ENCODE peak calls at places on chromosome 7, in five cellular contexts. M is GM23248, N is neural progenitor cell, W is hepatocyte, L is astrocyte. Z is an unnamed sample.

GRCh38 chr7:38795596-38795995 is 113.4 kb downstream of the VPS41 start:
- DNase-seq in N (no peak), M (peak), W (no peak), L (no peak), Z (no peak)

GRCh38 chr7:75889826-75890225 is 11.0 kb downstream of the RHBDD2 start:
- DNase-seq in M (peak), W (no peak), L (peak), N (no peak), Z (peak)

GRCh38 chr7:103532955-103533354 is 86.9 kb upstream of the SLC26A5 start:
- DNase-seq in N (no peak), M (no peak), L (no peak), W (no peak), Z (no peak)

GRCh38 chr7:107995184-107996071 is 7.5 kb downstream of the LAMB1 start:
- DNase-seq in W (peak), N (peak), L (peak), M (peak), Z (peak)

GRCh38 chr7:147400221-147400689 is 1190.3 kb upstream of the C7orf33 start:
- DNase-seq in N (no peak), L (peak), M (peak), W (no peak), Z (no peak)

GRCh38 chr7:31056775-31057346 is 4.8 kb downstream of the ADCYAP1R1 start:
- DNase-seq in W (no peak), M (no peak), L (no peak), N (no peak), Z (no peak)

GRCh38 chr7:151847681-151848081 is 29.2 kb downstream of the PRKAG2 start:
- DNase-seq in N (no peak), M (peak), L (peak), W (no peak), Z (no peak)

GRCh38 chr7:140165422-140165821 is 11.4 kb downstream of the KDM7A start:
- DNase-seq in M (peak), W (no peak), N (no peak), L (peak), Z (no peak)

GRCh38 chr7:85483205-85483604 is 296.3 kb upstream of the SEMA3D start:
- DNase-seq in N (no peak), M (peak), W (no peak), L (peak), Z (no peak)

GRCh38 chr7:32586291-32587221 is 91.3 kb downstream of the AVL9 start:
- DNase-seq in N (no peak), W (no peak), L (peak), M (peak), Z (no peak)

GRCh38 chr7:86942081-86942480 is 117.4 kb downstream of the ELAPOR2 start:
- DNase-seq in W (no peak), L (no peak), M (no peak), N (peak), Z (no peak)

GRCh38 chr7:31114593-31115343 is 62.7 kb downstream of the ADCYAP1R1 start:
- DNase-seq in L (peak), W (peak), N (peak), M (peak), Z (no peak)

GRCh38 chr7:138176060-138176459 is 99.8 kb downstream of the AKR1D1 start:
- DNase-seq in W (no peak), N (no peak), L (no peak), M (no peak), Z (no peak)

GRCh38 chr7:110131344-110131743 is 959.6 kb upstream of the LRRN3 start:
- DNase-seq in N (no peak), M (no peak), L (no peak), W (no peak), Z (no peak)

GRCh38 chr7:121081327-121081936 is 92.9 kb downstream of the CPED1 start:
- DNase-seq in W (peak), L (peak), N (peak), M (peak), Z (peak)

GRCh38 chr7:45447296-45447695 is 126.9 kb upstream of the ADCY1 start:
- DNase-seq in M (no peak), W (no peak), L (no peak), N (no peak), Z (no peak)

GRCh38 chr7:132735476-132735875 is 159.2 kb upstream of the PLXNA4 start:
- DNase-seq in M (no peak), L (no peak), N (no peak), W (no peak), Z (no peak)

GRCh38 chr7:132738254-132738653 is 162.0 kb upstream of the PLXNA4 start:
- DNase-seq in M (peak), L (peak), N (no peak), W (no peak), Z (peak)

GRCh38 chr7:132740176-132740575 is 163.9 kb upstream of the PLXNA4 start:
- DNase-seq in N (no peak), M (no peak), W (no peak), L (no peak), Z (no peak)

GRCh38 chr7:132742152-132742551 is 165.9 kb upstream of the PLXNA4 start:
- DNase-seq in L (peak), M (peak), W (no peak), N (no peak), Z (no peak)

DNA sequence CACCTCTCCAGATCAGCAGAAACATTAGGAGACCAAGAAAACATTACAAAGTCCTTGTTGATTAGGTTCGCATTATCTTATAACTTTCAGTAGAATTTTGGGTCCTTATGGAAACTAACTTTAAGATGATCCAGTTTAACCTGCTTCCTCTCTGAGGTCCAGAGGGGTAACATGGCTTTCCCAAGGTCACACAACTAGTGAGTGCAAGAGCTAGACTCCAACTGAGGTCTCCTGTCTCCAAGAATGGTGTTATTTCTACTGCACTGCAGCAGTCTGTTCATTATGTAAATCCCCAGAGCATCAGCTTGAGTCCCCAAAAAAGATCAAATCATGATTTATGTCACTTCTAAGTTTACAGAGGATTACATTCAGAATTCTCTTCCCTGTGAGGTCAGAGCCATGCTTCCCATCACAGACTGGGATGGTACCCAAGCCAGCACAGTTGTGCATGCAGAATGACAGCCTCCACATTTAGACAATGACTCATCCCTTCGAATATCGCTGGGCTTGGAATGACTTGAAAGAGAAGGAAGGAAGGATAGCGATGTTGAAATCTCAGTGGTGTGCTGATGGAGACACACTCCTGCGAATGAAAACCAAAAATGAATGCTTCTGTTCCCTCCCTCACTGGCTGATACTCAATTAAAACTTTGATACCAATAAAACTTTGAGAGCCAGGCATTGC is 163.1 kb upstream of the PLXNA4 start:
- DNase-seq in W (peak), M (peak), N (no peak), L (peak), Z (no peak)
- TF ChIP-seq EZH2 in W (no peak), M (no peak), N (no peak), L (no peak), Z (no peak)

DNA sequence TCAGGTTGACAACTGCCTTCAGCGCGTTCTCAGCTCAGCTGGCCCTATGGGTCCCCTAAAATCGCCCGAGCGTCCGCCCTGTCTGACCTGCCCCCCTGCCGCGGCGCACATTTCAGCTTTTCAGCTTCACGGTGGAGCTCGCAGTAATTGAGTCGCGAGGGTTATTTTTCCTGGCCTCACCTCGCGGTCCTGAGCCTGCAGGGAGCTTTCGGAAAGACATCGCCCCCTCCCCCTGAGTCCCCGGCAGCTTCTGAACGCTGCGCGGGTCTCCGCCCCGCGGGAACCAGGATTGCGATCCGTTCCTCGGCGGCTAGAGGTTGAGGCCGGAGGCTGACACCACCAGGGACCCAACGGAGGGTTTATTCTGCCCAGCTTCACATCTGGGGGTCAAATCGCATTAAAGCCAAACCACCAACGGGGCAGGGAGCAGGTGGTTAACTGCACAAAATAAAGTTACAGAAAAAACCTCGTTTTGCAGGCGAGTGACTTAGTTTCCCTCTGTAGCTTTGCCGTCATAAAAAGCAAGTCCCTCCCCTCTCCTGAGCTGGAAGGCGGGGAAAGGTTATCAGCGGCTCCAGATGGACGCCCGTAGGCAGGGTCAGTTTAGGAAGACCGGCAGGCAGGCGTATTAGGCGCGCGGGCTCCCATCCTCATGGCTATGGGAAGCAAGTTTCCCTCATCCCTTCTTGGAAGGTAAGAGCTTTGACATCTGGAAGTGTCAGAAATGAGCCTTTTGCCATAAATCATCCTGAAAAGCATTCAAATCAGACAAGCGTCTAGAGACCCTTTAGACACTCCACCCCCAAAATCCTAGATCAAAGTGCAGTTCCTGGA is 10.9 kb downstream of the TWIST1 start:
- DNase-seq in L (no peak), W (no peak), M (peak), N (peak), Z (no peak)
- TF ChIP-seq EZH2 in L (peak), W (peak), M (no peak), N (peak), Z (no peak)

DNA sequence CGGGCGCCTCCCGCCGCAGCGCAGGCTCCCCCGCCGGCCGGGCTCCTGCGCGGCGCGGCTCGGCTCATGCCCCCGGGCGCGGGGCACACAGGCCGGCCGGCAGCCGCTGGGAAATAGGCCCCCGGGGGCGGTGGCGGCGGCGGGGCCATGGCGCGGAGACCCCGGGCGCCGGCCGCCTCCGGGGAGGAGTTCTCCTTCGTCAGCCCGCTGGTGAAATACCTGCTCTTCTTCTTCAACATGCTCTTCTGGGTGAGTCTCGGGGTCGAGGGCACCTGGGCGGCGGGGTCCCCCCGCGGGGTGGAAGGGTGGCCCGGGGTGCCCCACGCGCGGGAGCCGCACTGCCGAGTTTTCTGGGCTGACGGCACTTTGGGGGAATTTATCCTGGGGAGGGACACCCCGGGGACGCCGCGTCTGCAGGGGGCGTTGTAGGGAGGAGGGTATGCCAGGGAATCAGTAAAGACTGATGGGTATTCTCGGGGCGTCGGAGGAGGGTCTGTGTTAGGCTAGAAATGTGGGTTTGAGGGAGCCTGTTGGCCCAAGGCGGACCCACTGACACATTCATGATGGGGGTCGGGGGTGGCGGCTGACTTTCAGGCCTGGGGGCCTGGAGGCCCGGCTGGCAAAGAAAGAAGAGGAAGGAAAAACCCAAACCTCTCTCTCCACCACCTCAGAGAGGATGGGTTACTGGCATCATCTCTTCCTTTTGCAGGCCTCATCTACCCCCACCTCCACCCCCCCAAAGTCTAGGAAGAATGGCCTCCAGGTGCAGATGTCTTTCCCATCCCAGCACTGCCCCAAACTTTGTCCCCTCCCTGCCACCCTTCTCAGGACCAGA is 544 bp downstream of the TSPAN33 start:
- DNase-seq in L (no peak), W (no peak), M (no peak), N (no peak), Z (no peak)
- TF ChIP-seq EZH2 in L (peak), W (no peak), M (no peak), N (no peak), Z (no peak)

DNA sequence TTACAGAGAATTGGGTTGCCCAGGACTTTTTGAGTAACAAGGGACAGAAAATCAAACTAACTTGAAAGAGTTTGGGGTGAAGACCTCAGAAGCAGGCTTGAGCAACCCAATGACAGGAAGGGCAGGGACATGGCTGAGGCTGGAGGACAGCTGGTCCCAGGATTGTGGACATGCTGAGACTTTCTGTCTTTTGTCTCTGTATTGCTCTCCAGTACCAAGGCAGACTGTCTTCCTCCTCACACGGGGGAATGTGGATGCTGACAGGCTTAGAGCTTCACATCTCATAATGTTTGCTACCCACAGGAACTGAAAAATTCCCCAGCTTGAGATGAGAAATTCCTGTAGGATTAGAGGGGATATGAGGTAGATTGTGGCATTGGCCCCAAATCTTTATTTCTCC is 229.6 kb downstream of the PHF14 start:
- DNase-seq in L (no peak), W (no peak), M (no peak), N (no peak), Z (no peak)
- TF ChIP-seq EZH2 in L (no peak), W (no peak), M (no peak), N (no peak), Z (no peak)

GRCh38 chr7:24283900-24284698 is at the start of gene NPY:
- DNase-seq in N (peak), L (no peak), W (no peak), M (no peak), Z (no peak)

GRCh38 chr7:24290004-24290641 is 6.1 kb downstream of the NPY start:
- DNase-seq in N (peak), M (peak), L (peak), W (peak), Z (peak)

GRCh38 chr7:24279512-24279911 is 4.5 kb upstream of the NPY start:
- DNase-seq in M (no peak), N (no peak), W (no peak), L (no peak), Z (no peak)

GRCh38 chr7:24283559-24283899 is 461 bp upstream of the NPY start:
- DNase-seq in M (no peak), L (no peak), W (no peak), N (peak), Z (no peak)

GRCh38 chr7:24284699-24285506 is 913 bp downstream of the NPY start:
- DNase-seq in L (no peak), N (peak), M (no peak), W (peak), Z (no peak)
- TF ChIP-seq EZH2 in L (no peak), N (peak), M (peak), W (peak), Z (no peak)

Z was measured in PC-9.